ENCODE peak calls at places on chromosomes 11 and 22, in five cellular contexts. One of them, this sample, is unnamed.
A peak's percentile ranks its signal among the peaks of the same experiment; 100 is the strongest.

GRCh38 chr11:114915871-114916270 is 237.5 kb downstream of the NXPE2 start:
- DNase-seq in neuronal stem cell: no peak
- DNase-seq in IMR-90: no peak
- DNase-seq in HCT116: no peak
- DNase-seq in A549: no peak
- DNase-seq in this sample: no peak

GRCh38 chr22:23249506-23250423 is 69.5 kb downstream of the BCR start:
- DNase-seq in neuronal stem cell: no peak
- DNase-seq in HCT116: no peak
- DNase-seq in IMR-90: no peak
- DNase-seq in A549: no peak
- DNase-seq in this sample: no peak

GRCh38 chr11:96061730-96062524 is 138.0 kb upstream of the MTMR2 start:
- DNase-seq in A549: no peak
- DNase-seq in HCT116: no peak
- DNase-seq in neuronal stem cell: no peak
- DNase-seq in IMR-90: peak; percentile 51
- DNase-seq in this sample: no peak

GRCh38 chr11:44622190-44622650 is 56.8 kb downstream of the CD82 start:
- DNase-seq in IMR-90: no peak
- DNase-seq in neuronal stem cell: no peak
- DNase-seq in A549: no peak
- DNase-seq in HCT116: no peak
- DNase-seq in this sample: no peak

GRCh38 chr11:47004595-47005033 is 68.1 kb downstream of the CSTPP1 start:
- DNase-seq in IMR-90: peak; percentile 98
- DNase-seq in HCT116: no peak
- DNase-seq in neuronal stem cell: no peak
- DNase-seq in A549: peak; percentile 19
- DNase-seq in this sample: no peak

GRCh38 chr11:30203850-30204249 is 27.0 kb upstream of the FSHB start:
- DNase-seq in neuronal stem cell: no peak
- DNase-seq in HCT116: no peak
- DNase-seq in A549: no peak
- DNase-seq in IMR-90: no peak
- DNase-seq in this sample: no peak

GRCh38 chr11:103587951-103588788 is 448.3 kb upstream of the DDI1 start:
- DNase-seq in HCT116: no peak
- DNase-seq in IMR-90: no peak
- DNase-seq in neuronal stem cell: no peak
- DNase-seq in A549: no peak
- DNase-seq in this sample: no peak

GRCh38 chr11:102268083-102268984 is 49.0 kb upstream of the BIRC3 start:
- DNase-seq in neuronal stem cell: peak; percentile 64
- DNase-seq in IMR-90: peak; percentile 55
- DNase-seq in A549: peak; percentile 88
- DNase-seq in HCT116: peak; percentile 92
- DNase-seq in this sample: peak; percentile 92

GRCh38 chr22:42371112-42371900 is 60.9 kb downstream of the NFAM1 start:
- DNase-seq in A549: no peak
- DNase-seq in neuronal stem cell: no peak
- DNase-seq in HCT116: no peak
- DNase-seq in IMR-90: no peak
- DNase-seq in this sample: no peak

GRCh38 chr11:3914807-3915206 is 59.3 kb downstream of the STIM1 start:
- DNase-seq in IMR-90: no peak
- DNase-seq in A549: no peak
- DNase-seq in neuronal stem cell: no peak
- DNase-seq in HCT116: no peak
- DNase-seq in this sample: no peak

GRCh38 chr11:15118431-15118830 is 3.7 kb downstream of the INSC start:
- DNase-seq in HCT116: no peak
- DNase-seq in A549: no peak
- DNase-seq in neuronal stem cell: no peak
- DNase-seq in IMR-90: no peak
- DNase-seq in this sample: no peak

DNA sequence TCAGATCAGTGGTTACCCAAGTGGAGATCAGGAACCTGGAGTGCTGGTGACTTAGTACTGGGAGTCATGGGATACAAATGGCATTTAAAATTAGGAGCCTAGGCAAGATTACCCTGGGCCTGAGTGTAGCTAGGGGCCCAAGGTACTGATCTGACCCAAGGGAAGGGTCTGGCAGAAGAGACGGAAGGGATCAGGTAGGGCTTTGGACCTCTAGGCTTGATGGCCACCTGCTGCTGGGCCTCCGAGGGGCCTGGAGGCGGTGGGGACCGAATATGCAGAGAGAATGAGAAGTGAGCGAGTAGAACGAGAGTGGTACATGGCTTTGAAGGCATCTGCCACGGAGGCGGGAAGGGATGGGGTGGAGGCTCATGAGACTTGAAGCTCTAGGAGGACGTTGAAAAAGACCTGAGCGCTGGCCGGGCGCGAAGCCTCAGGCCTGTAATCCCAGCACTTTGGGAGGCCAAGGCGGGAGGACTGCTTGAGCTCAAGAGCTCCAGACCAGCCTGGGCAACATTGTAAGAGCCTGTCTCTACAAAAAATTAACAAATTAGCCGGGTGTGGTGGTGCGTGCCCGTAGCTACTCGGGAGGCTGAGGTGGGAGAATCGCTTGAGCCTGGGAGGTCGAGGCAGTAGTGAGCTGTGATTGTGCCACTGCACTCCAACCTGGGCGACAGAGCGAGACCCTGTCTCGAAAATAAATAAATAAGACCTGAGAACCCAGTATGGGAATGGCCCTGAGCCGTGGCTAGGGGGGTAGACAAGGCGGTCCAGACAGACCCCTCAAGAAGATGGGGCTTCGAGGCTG is 563 bp upstream of the PPIL2 start:
- DNase-seq in HCT116: no peak
- DNase-seq in A549: no peak
- DNase-seq in IMR-90: no peak
- DNase-seq in neuronal stem cell: no peak
- DNase-seq in this sample: no peak
- H3K4me2 ChIP-seq in HCT116: peak overlapping the region; percentile 72
- H3K4me2 ChIP-seq in A549: peak overlapping the region; percentile 85
- H3K4me2 ChIP-seq in IMR-90: peak overlapping the region; percentile 93
- H3K4me2 ChIP-seq in neuronal stem cell: peak overlapping the region; percentile 77
- H3K4me2 ChIP-seq in this sample: peak overlapping the region; percentile 79

GRCh38 chr11:79363261-79363660 is 77.6 kb downstream of the TENM4 start:
- DNase-seq in IMR-90: no peak
- DNase-seq in A549: no peak
- DNase-seq in neuronal stem cell: no peak
- DNase-seq in HCT116: no peak
- DNase-seq in this sample: no peak
- H3K4me2 ChIP-seq in IMR-90: no peak overlapping the region
- H3K4me2 ChIP-seq in A549: no peak overlapping the region
- H3K4me2 ChIP-seq in neuronal stem cell: no peak overlapping the region
- H3K4me2 ChIP-seq in HCT116: no peak overlapping the region
- H3K4me2 ChIP-seq in this sample: no peak overlapping the region

GRCh38 chr11:66888282-66888681 is 31.4 kb downstream of the LRFN4 start:
- DNase-seq in A549: no peak
- DNase-seq in HCT116: no peak
- DNase-seq in IMR-90: no peak
- DNase-seq in neuronal stem cell: no peak
- DNase-seq in this sample: no peak

GRCh38 chr11:66886317-66886588 is 29.4 kb downstream of the LRFN4 start:
- DNase-seq in HCT116: no peak
- DNase-seq in IMR-90: no peak
- DNase-seq in A549: no peak
- DNase-seq in neuronal stem cell: no peak
- DNase-seq in this sample: no peak

GRCh38 chr11:66885469-66886316 is 28.8 kb downstream of the LRFN4 start:
- DNase-seq in IMR-90: no peak
- DNase-seq in HCT116: no peak
- DNase-seq in neuronal stem cell: no peak
- DNase-seq in A549: peak; percentile 45
- DNase-seq in this sample: no peak

GRCh38 chr11:66887531-66887930 is 30.7 kb downstream of the LRFN4 start:
- DNase-seq in neuronal stem cell: no peak
- DNase-seq in HCT116: no peak
- DNase-seq in A549: no peak
- DNase-seq in IMR-90: no peak
- DNase-seq in this sample: no peak

GRCh38 chr11:66886671-66887221 is 29.9 kb downstream of the LRFN4 start:
- DNase-seq in HCT116: peak; percentile 51
- DNase-seq in IMR-90: peak; percentile 18
- DNase-seq in A549: peak; percentile 90
- DNase-seq in neuronal stem cell: no peak
- DNase-seq in this sample: no peak
- H3K4me2 ChIP-seq in HCT116: peak overlapping the region; percentile 75
- H3K4me2 ChIP-seq in IMR-90: no peak overlapping the region
- H3K4me2 ChIP-seq in A549: peak overlapping the region; percentile 73
- H3K4me2 ChIP-seq in neuronal stem cell: no peak overlapping the region
- H3K4me2 ChIP-seq in this sample: no peak overlapping the region

GRCh38 chr11:122642971-122643370 is 12.6 kb upstream of the UBASH3B start:
- DNase-seq in IMR-90: peak; percentile 57
- DNase-seq in A549: peak; percentile 88
- DNase-seq in HCT116: no peak
- DNase-seq in neuronal stem cell: no peak
- DNase-seq in this sample: no peak
- H3K4me2 ChIP-seq in IMR-90: peak overlapping the region; percentile 33
- H3K4me2 ChIP-seq in A549: peak overlapping the region; percentile 91
- H3K4me2 ChIP-seq in HCT116: peak overlapping the region; percentile 75
- H3K4me2 ChIP-seq in neuronal stem cell: no peak overlapping the region
- H3K4me2 ChIP-seq in this sample: no peak overlapping the region

DNA sequence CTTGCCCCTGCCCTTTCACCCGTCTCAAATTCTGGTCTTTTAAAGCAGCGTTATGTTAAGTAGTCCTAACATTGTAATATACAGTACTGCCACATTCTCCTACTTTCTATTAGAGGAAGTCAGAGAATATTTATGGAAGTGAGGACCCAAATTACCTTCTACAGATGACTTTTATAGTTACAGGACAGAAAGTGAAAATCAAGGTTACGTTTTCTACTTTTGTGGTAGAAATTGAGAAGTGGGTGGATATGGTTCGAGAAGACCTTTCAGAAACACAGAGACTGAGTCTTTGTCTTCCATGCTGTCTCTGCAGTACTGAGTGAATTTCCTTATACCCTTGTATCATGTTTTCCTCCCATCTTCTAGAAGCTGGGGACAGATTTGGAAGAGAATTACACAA is 17.1 kb downstream of the SC5D start:
- DNase-seq in neuronal stem cell: no peak
- DNase-seq in IMR-90: no peak
- DNase-seq in HCT116: no peak
- DNase-seq in A549: no peak
- DNase-seq in this sample: no peak
- H3K4me2 ChIP-seq in neuronal stem cell: no peak overlapping the region
- H3K4me2 ChIP-seq in IMR-90: no peak overlapping the region
- H3K4me2 ChIP-seq in HCT116: no peak overlapping the region
- H3K4me2 ChIP-seq in A549: no peak overlapping the region
- H3K4me2 ChIP-seq in this sample: no peak overlapping the region